ENCODE peak calls at places on chromosomes 1 and 21, in eight cellular contexts. Z is K562, R is tibial nerve, K is sigmoid colon, O is ovary, P is HepG2, H is A549, W is stomach. T is an unnamed sample.

GRCh38 chr1:76068542-76068941 is 6.0 kb upstream of the ST6GALNAC3 start:
- DNase-seq in Z (no peak), W (no peak), H (no peak), O (no peak), R (no peak), P (peak), K (no peak), T (no peak)

GRCh38 chr1:212291505-212292134 is 6.4 kb downstream of the PPP2R5A start:
- DNase-seq in O (no peak), Z (peak), P (peak), H (peak), R (no peak), K (no peak), W (no peak), T (no peak)

GRCh38 chr1:78408192-78408591 is 82.6 kb upstream of the PTGFR start:
- DNase-seq in R (peak), H (no peak), W (no peak), K (no peak), P (no peak), O (no peak), Z (no peak), T (no peak)

GRCh38 chr1:116334868-116335649 is 38.0 kb upstream of the ATP1A1 start:
- DNase-seq in O (no peak), P (peak), R (no peak), H (no peak), Z (no peak), K (no peak), W (no peak), T (no peak)

GRCh38 chr1:223411309-223411708 is 18.1 kb downstream of the CCDC185 start:
- DNase-seq in P (no peak), K (no peak), H (no peak), W (no peak), R (no peak), Z (no peak), O (no peak), T (no peak)

GRCh38 chr1:67791686-67792475 is 41.4 kb downstream of the GNG12 start:
- DNase-seq in P (no peak), W (no peak), R (peak), O (peak), H (peak), Z (no peak), K (no peak), T (no peak)

GRCh38 chr1:37846634-37847339 is 12.6 kb downstream of the MTF1 start:
- DNase-seq in H (no peak), Z (no peak), K (no peak), P (no peak), R (no peak), O (no peak), W (no peak), T (no peak)

GRCh38 chr1:204350857-204351573 is 8.7 kb downstream of the PLEKHA6 start:
- DNase-seq in W (peak), Z (peak), H (no peak), O (peak), P (no peak), R (peak), K (peak), T (peak)

GRCh38 chr1:85465099-85465790 is at the start of gene DDAH1:
- DNase-seq in H (peak), K (peak), O (peak), P (peak), R (no peak), Z (no peak), W (peak), T (peak)

GRCh38 chr1:24069817-24070216 is 42.1 kb downstream of the MYOM3 start:
- DNase-seq in W (no peak), Z (no peak), P (no peak), R (no peak), O (no peak), H (no peak), K (no peak), T (no peak)

GRCh38 chr1:88773540-88774150 is 89.6 kb downstream of the PKN2 start:
- DNase-seq in K (no peak), P (peak), R (no peak), W (no peak), Z (no peak), O (no peak), H (no peak), T (peak)

GRCh38 chr1:175373786-175374623 is 181.4 kb upstream of the KIAA0040 start:
- DNase-seq in K (no peak), W (no peak), O (no peak), P (peak), Z (peak), H (peak), R (no peak), T (no peak)

GRCh38 chr1:86154581-86155060 is 2.0 kb downstream of the COL24A1 start:
- DNase-seq in H (no peak), R (no peak), P (no peak), O (no peak), W (no peak), K (peak), Z (no peak), T (no peak)

GRCh38 chr1:185926562-185926961 is 192.4 kb downstream of the HMCN1 start:
- DNase-seq in W (no peak), K (no peak), H (no peak), R (no peak), Z (no peak), O (no peak), P (no peak), T (no peak)

GRCh38 chr1:59814901-59815825 is at the start of gene HOOK1:
- DNase-seq in O (peak), R (no peak), Z (no peak), K (no peak), W (no peak), P (no peak), H (peak), T (peak)

GRCh38 chr1:115062542-115063004 is 26.7 kb downstream of the TSPAN2 start:
- DNase-seq in W (peak), R (no peak), O (no peak), H (no peak), K (no peak), Z (no peak), P (no peak), T (peak)

GRCh38 chr1:58829861-58830260 is 46.0 kb upstream of the JUN start:
- DNase-seq in P (no peak), O (no peak), H (no peak), W (no peak), R (no peak), Z (no peak), K (no peak), T (no peak)

GRCh38 chr1:161119017-161119378 is 1.1 kb downstream of the NIT1 start:
- DNase-seq in P (no peak), H (no peak), R (no peak), K (peak), Z (no peak), W (peak), O (no peak), T (peak)

GRCh38 chr1:105087496-105087895 is 1337.8 kb downstream of the AMY1C start:
- DNase-seq in Z (no peak), R (no peak), K (no peak), P (no peak), O (no peak), W (no peak), H (no peak), T (no peak)

GRCh38 chr1:231781887-231782286 is 155.3 kb downstream of the DISC1 start:
- DNase-seq in H (no peak), R (no peak), W (no peak), Z (no peak), K (no peak), O (no peak), P (no peak), T (no peak)

GRCh38 chr1:6412896-6413295 is 6.8 kb downstream of the HES2 start:
- DNase-seq in P (peak), O (no peak), K (no peak), W (no peak), H (no peak), Z (no peak), R (no peak), T (peak)

GRCh38 chr21:44931137-44931500 is 8.7 kb upstream of the SLX9 start:
- DNase-seq in P (no peak), O (no peak), Z (no peak), K (no peak), W (no peak), R (no peak), H (no peak), T (peak)

GRCh38 chr1:76933847-76934657 is 66.8 kb downstream of the ST6GALNAC5 start:
- DNase-seq in K (no peak), R (no peak), W (no peak), P (no peak), Z (no peak), O (no peak), H (no peak), T (no peak)

GRCh38 chr1:223756002-223756775 is 43.9 kb downstream of the CAPN2 start:
- DNase-seq in O (no peak), P (no peak), R (no peak), H (no peak), W (no peak), Z (no peak), K (no peak), T (no peak)

GRCh38 chr1:87176090-87176489 is 152.6 kb upstream of the LMO4 start:
- DNase-seq in O (no peak), R (no peak), H (no peak), Z (no peak), W (no peak), P (no peak), K (no peak), T (no peak)

GRCh38 chr1:55718758-55719671 is 503.9 kb upstream of the USP24 start:
- DNase-seq in P (peak), R (peak), O (peak), K (peak), Z (no peak), H (peak), W (peak), T (peak)

GRCh38 chr1:8061673-8062386 is 35.7 kb upstream of the ERRFI1 start:
- DNase-seq in O (no peak), R (no peak), W (no peak), P (no peak), Z (no peak), H (no peak), K (no peak), T (no peak)

GRCh38 chr1:90412563-90412962 is 304.5 kb downstream of the BARHL2 start:
- DNase-seq in P (no peak), Z (no peak), H (no peak), K (no peak), R (no peak), O (no peak), W (no peak), T (no peak)

GRCh38 chr1:51648180-51649109 is 31.6 kb downstream of the OSBPL9 start:
- DNase-seq in K (no peak), O (no peak), P (peak), W (no peak), R (no peak), H (no peak), Z (peak), T (peak)

GRCh38 chr1:111880866-111881837 is 108.3 kb downstream of the KCND3 start:
- DNase-seq in K (peak), P (no peak), H (no peak), Z (no peak), R (no peak), O (no peak), W (no peak), T (peak)

GRCh38 chr1:108829498-108829916 is 27.4 kb downstream of the AKNAD1 start:
- DNase-seq in W (no peak), O (no peak), Z (no peak), K (no peak), R (no peak), P (peak), H (no peak), T (no peak)

GRCh38 chr1:166903232-166903631 is 27.2 kb upstream of the TADA1 start:
- DNase-seq in Z (peak), P (no peak), K (no peak), R (no peak), H (no peak), W (no peak), O (no peak), T (no peak)

GRCh38 chr1:101200513-101200912 is 36.3 kb upstream of the S1PR1 start:
- DNase-seq in H (no peak), R (no peak), Z (no peak), W (no peak), O (no peak), P (no peak), K (no peak), T (no peak)

GRCh38 chr1:184792450-184792969 is 37.9 kb upstream of the EDEM3 start:
- DNase-seq in R (peak), W (peak), Z (no peak), O (no peak), P (peak), H (peak), K (peak), T (peak)

GRCh38 chr1:179509384-179509783 is 66.4 kb downstream of the NPHS2 start:
- DNase-seq in O (no peak), K (no peak), Z (no peak), H (no peak), W (no peak), P (no peak), R (no peak), T (no peak)

GRCh38 chr1:50610563-50610962 is 187.3 kb upstream of the DMRTA2 start:
- DNase-seq in O (no peak), P (no peak), H (no peak), K (no peak), W (no peak), R (no peak), Z (no peak), T (no peak)

GRCh38 chr1:37455516-37455915 is 18.9 kb upstream of the ZC3H12A start:
- DNase-seq in K (no peak), W (no peak), H (no peak), R (no peak), O (no peak), Z (no peak), P (no peak), T (no peak)

GRCh38 chr1:223230161-223230881 is 87.3 kb upstream of the TLR5 start:
- DNase-seq in P (no peak), H (no peak), R (no peak), K (no peak), O (no peak), Z (no peak), W (no peak), T (no peak)

GRCh38 chr21:37061926-37062591 is 10.8 kb downstream of the PIGP start:
- DNase-seq in W (no peak), R (no peak), H (no peak), O (peak), K (no peak), Z (no peak), P (peak), T (no peak)

GRCh38 chr1:246753670-246754535 is 29.7 kb downstream of the SCCPDH start:
- DNase-seq in R (peak), K (peak), H (peak), O (peak), W (peak), P (peak), Z (peak), T (peak)
- TF ChIP-seq EP300 in R (no peak), K (no peak), H (no peak), O (no peak), W (no peak), P (no peak), Z (no peak), T (no peak)

GRCh38 chr1:94121411-94121821 is 468 bp upstream of the ABCA4 start:
- DNase-seq in H (no peak), R (no peak), O (no peak), P (peak), W (no peak), Z (no peak), K (no peak), T (no peak)

GRCh38 chr1:94120591-94120901 is 402 bp downstream of the ABCA4 start:
- DNase-seq in R (no peak), Z (no peak), P (no peak), H (no peak), K (no peak), O (no peak), W (no peak), T (no peak)

GRCh38 chr1:94122201-94122970 is 1.4 kb upstream of the ABCA4 start:
- DNase-seq in R (no peak), O (no peak), P (no peak), W (no peak), H (no peak), Z (no peak), K (no peak), T (no peak)

GRCh38 chr1:94119796-94120590 is 955 bp downstream of the ABCA4 start:
- DNase-seq in W (no peak), R (no peak), O (no peak), H (no peak), K (no peak), Z (no peak), P (no peak), T (no peak)

GRCh38 chr1:94120983-94121382 is at the start of gene ABCA4:
- DNase-seq in O (no peak), R (no peak), Z (no peak), P (no peak), K (no peak), W (no peak), H (no peak), T (no peak)
- TF ChIP-seq EP300 in O (no peak), R (no peak), Z (no peak), P (no peak), K (no peak), W (no peak), H (no peak), T (no peak)

DNA sequence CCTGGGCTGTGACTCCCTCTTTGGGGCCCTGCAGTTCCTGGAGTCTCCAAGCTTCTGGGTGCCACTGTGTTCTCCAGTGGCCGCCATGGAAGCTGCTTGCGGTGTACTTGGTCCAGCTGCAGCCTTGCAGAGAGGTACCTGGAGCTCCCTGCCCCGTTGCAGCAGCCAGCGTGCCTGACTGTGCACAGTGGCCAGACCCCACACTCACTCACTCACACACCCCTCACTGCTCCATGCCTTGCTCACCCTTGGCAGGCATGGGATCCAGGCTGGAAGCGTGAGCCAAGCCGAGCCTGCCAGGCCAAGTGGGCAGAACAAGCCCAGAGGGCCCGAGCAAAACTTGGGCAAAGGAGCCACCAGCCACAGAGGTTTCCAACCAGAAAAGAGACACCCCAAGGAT is 43.0 kb downstream of the MATN1 start:
- DNase-seq in Z (no peak), O (no peak), K (peak), W (no peak), P (no peak), H (no peak), R (no peak), T (no peak)
- TF ChIP-seq EP300 in Z (no peak), O (no peak), K (no peak), W (no peak), P (no peak), H (no peak), R (no peak), T (no peak)

DNA sequence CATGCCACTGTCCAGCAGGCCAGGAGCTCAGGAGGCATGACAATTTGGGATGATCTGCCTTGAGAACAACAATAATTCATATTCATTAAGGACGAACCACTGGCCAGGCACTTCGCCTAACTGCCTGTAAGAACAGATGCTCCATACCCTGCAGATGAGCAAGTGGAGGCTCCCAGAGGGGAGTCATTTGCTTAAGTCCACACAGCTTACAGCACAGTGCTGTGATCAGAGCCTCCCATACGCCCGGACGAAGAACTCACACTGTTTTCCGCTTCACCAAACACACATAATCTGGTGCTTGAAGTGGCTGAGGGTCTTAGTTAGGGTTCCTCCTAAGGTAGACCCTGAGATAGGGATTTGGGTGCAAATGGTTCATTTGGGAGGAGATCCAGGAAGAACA is 93.4 kb upstream of the KLHDC7A start:
- DNase-seq in Z (no peak), W (no peak), H (no peak), O (no peak), R (no peak), K (no peak), P (no peak), T (no peak)
- TF ChIP-seq EP300 in Z (no peak), W (no peak), H (no peak), O (no peak), R (no peak), K (no peak), P (no peak), T (no peak)

GRCh38 chr21:46056450-46056903 is 41.4 kb upstream of the COL6A2 start:
- DNase-seq in Z (no peak), W (peak), H (no peak), R (peak), K (peak), P (no peak), O (peak), T (peak)
- TF ChIP-seq EP300 in Z (no peak), W (peak), H (no peak), R (no peak), K (peak), P (no peak), O (peak), T (peak)

DNA sequence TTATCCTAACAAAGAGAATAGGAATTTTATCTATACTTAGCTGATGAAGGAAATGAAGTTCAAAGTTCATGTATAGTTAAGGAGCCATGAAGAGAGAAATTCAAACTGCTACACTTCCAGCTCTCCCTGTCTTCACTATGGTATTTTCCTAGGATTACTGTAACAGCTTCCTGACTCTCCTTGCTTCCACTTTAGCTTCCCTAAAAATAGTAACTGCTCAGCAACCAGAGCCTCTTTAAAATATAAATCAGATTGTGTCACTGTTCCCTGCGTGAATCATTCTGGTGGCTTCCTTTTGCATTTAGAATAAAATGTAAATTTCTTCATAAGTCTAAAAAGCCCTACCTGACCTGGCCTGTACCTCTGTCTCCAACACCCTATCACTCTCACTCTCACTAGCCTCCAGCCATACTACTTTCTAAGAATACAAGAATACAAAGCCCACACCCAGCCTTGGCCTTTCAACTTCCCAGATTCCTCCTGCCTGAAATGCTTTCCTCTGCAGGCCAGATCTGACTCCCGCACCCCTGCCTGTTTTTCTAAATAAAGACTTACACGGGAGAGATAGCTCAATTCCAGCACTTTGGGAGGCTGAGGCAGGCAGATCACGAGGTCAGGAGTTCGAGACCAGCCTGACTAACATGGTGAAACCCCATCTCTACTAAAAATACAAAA is 30.5 kb downstream of the OR10J1 start:
- DNase-seq in K (no peak), H (no peak), P (no peak), O (no peak), Z (no peak), W (no peak), R (no peak), T (no peak)
- TF ChIP-seq EP300 in K (no peak), H (no peak), P (no peak), O (no peak), Z (no peak), W (no peak), R (no peak), T (no peak)

GRCh38 chr21:23475518-23476189 is 2131.6 kb downstream of the MRPL39 start:
- DNase-seq in K (no peak), O (no peak), R (no peak), Z (no peak), P (no peak), W (no peak), H (no peak), T (no peak)
- TF ChIP-seq EP300 in K (no peak), O (no peak), R (no peak), Z (no peak), P (no peak), W (no peak), H (no peak), T (no peak)

GRCh38 chr1:26281971-26282693 is 2.2 kb downstream of the SH3BGRL3 start:
- DNase-seq in K (no peak), H (no peak), O (peak), Z (no peak), W (no peak), P (no peak), R (no peak), T (peak)
- TF ChIP-seq EP300 in K (no peak), H (no peak), O (no peak), Z (no peak), W (no peak), P (no peak), R (no peak), T (no peak)

DNA sequence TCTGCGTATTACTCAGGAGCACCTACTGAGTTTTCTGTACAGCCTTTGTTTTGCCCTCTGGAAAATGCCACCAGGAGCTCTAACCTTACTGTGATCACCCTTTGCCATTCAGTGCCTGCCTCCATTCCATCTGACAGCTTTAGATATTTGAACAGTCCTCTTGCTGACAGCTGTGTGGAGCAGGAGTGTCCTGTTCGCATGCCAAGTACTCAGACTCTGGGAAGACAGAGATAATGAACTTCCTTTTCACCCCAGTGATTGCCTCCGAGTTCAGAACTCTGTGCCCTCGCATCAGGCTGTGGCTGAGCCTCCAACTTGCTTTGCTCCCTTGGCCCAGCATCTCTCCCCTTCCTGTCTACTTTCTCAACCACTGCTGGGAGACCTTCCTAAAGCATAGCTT is 74.0 kb downstream of the CACNA1E start:
- DNase-seq in O (no peak), P (no peak), W (no peak), R (no peak), H (no peak), K (no peak), Z (no peak), T (no peak)
- TF ChIP-seq EP300 in O (no peak), P (no peak), W (no peak), R (no peak), H (no peak), K (no peak), Z (no peak), T (no peak)